ENCODE peak calls at places on chromosomes 1 and 21, in four cellular contexts. One of them, this sample, is unnamed. For H3K4me1 and H3K27me3, the result is how much of the 10 kb centered on the place peaks cover.

GRCh38 chr1:23452011-23452411 is 27.5 kb upstream of the TCEA3 start:
- DNase-seq in body of pancreas: peak
- DNase-seq in left ventricle myocardium inferior: no peak
- DNase-seq in tibial artery: no peak
- DNase-seq in this sample: no peak

GRCh38 chr1:218473527-218473926 is 128.4 kb downstream of the TGFB2 start:
- DNase-seq in tibial artery: no peak
- DNase-seq in left ventricle myocardium inferior: no peak
- DNase-seq in body of pancreas: no peak
- DNase-seq in this sample: no peak

GRCh38 chr1:22836846-22837245 is 126.2 kb downstream of the EPHB2 start:
- DNase-seq in body of pancreas: no peak
- DNase-seq in tibial artery: no peak
- DNase-seq in left ventricle myocardium inferior: no peak
- DNase-seq in this sample: no peak

GRCh38 chr1:226579781-226580323 is 31.3 kb downstream of the STUM start:
- DNase-seq in left ventricle myocardium inferior: no peak
- DNase-seq in body of pancreas: no peak
- DNase-seq in tibial artery: peak
- DNase-seq in this sample: peak

GRCh38 chr1:3423245-3423829 is 31.1 kb upstream of the ARHGEF16 start:
- DNase-seq in tibial artery: peak
- DNase-seq in left ventricle myocardium inferior: peak
- DNase-seq in body of pancreas: peak
- DNase-seq in this sample: peak

GRCh38 chr1:229258031-229258850 is 12.7 kb upstream of the RAB4A start:
- DNase-seq in left ventricle myocardium inferior: peak
- DNase-seq in tibial artery: peak
- DNase-seq in body of pancreas: peak
- DNase-seq in this sample: no peak

GRCh38 chr1:38055398-38055797 is 8.8 kb upstream of the POU3F1 start:
- DNase-seq in tibial artery: no peak
- DNase-seq in body of pancreas: no peak
- DNase-seq in left ventricle myocardium inferior: no peak
- DNase-seq in this sample: no peak

GRCh38 chr1:22717038-22717758 is 6.6 kb downstream of the EPHB2 start:
- DNase-seq in tibial artery: no peak
- DNase-seq in left ventricle myocardium inferior: no peak
- DNase-seq in body of pancreas: peak
- DNase-seq in this sample: no peak

GRCh38 chr21:27513016-27513415 is 546.1 kb upstream of the ADAMTS5 start:
- DNase-seq in body of pancreas: no peak
- DNase-seq in left ventricle myocardium inferior: no peak
- DNase-seq in tibial artery: no peak
- DNase-seq in this sample: no peak

GRCh38 chr1:61450454-61451213 is 274.3 kb downstream of the TM2D1 start:
- DNase-seq in body of pancreas: no peak
- DNase-seq in left ventricle myocardium inferior: peak
- DNase-seq in tibial artery: no peak
- DNase-seq in this sample: no peak

GRCh38 chr1:63987014-63987630 is 213.3 kb downstream of the ROR1 start:
- DNase-seq in tibial artery: no peak
- DNase-seq in body of pancreas: no peak
- DNase-seq in left ventricle myocardium inferior: no peak
- DNase-seq in this sample: no peak

GRCh38 chr1:28518745-28519341 is 13.0 kb downstream of the RCC1 start:
- DNase-seq in left ventricle myocardium inferior: no peak
- DNase-seq in body of pancreas: peak
- DNase-seq in tibial artery: no peak
- DNase-seq in this sample: no peak

GRCh38 chr1:54652172-54652571 is 10.6 kb downstream of the MROH7 start:
- DNase-seq in body of pancreas: no peak
- DNase-seq in left ventricle myocardium inferior: no peak
- DNase-seq in tibial artery: no peak
- DNase-seq in this sample: no peak

GRCh38 chr1:58741689-58742553 is 41.9 kb downstream of the JUN start:
- DNase-seq in tibial artery: no peak
- DNase-seq in body of pancreas: no peak
- DNase-seq in left ventricle myocardium inferior: no peak
- DNase-seq in this sample: no peak

GRCh38 chr1:246092136-246092535 is 414.9 kb downstream of the SMYD3 start:
- DNase-seq in body of pancreas: no peak
- DNase-seq in left ventricle myocardium inferior: no peak
- DNase-seq in tibial artery: no peak
- DNase-seq in this sample: no peak

GRCh38 chr1:218933526-218933925 is 240.2 kb upstream of the LYPLAL1 start:
- DNase-seq in tibial artery: no peak
- DNase-seq in left ventricle myocardium inferior: no peak
- DNase-seq in body of pancreas: no peak
- DNase-seq in this sample: no peak

GRCh38 chr1:236854602-236854978 is 59.5 kb downstream of the MTR start:
- DNase-seq in tibial artery: no peak
- DNase-seq in body of pancreas: no peak
- DNase-seq in left ventricle myocardium inferior: no peak
- DNase-seq in this sample: no peak

GRCh38 chr1:248858096-248858890 is 592 bp downstream of the ZNF692 start:
- DNase-seq in body of pancreas: peak
- DNase-seq in left ventricle myocardium inferior: peak
- DNase-seq in tibial artery: peak
- DNase-seq in this sample: peak

GRCh38 chr1:109527098-109527811 is 12.4 kb upstream of the GPR61 start:
- DNase-seq in left ventricle myocardium inferior: no peak
- DNase-seq in tibial artery: no peak
- DNase-seq in body of pancreas: no peak
- DNase-seq in this sample: no peak

GRCh38 chr1:23444104-23444533 is 19.6 kb upstream of the TCEA3 start:
- DNase-seq in body of pancreas: peak
- DNase-seq in tibial artery: peak
- DNase-seq in left ventricle myocardium inferior: peak
- DNase-seq in this sample: peak

GRCh38 chr1:224528900-224529299 is 87.2 kb upstream of the CNIH3 start:
- DNase-seq in left ventricle myocardium inferior: no peak
- DNase-seq in body of pancreas: peak
- DNase-seq in tibial artery: no peak
- DNase-seq in this sample: no peak

GRCh38 chr1:178607718-178608408 is 95.0 kb downstream of the TEX35 start:
- DNase-seq in body of pancreas: no peak
- DNase-seq in tibial artery: no peak
- DNase-seq in left ventricle myocardium inferior: no peak
- DNase-seq in this sample: no peak

GRCh38 chr1:164780863-164781262 is 221.9 kb downstream of the PBX1 start:
- DNase-seq in tibial artery: peak
- DNase-seq in left ventricle myocardium inferior: peak
- DNase-seq in body of pancreas: peak
- DNase-seq in this sample: no peak

GRCh38 chr21:46048926-46049889 is 48.7 kb upstream of the COL6A2 start:
- DNase-seq in tibial artery: peak
- DNase-seq in left ventricle myocardium inferior: peak
- DNase-seq in body of pancreas: peak
- DNase-seq in this sample: peak

GRCh38 chr1:33420870-33421775 is 9.8 kb downstream of the PHC2 start:
- DNase-seq in tibial artery: no peak
- DNase-seq in left ventricle myocardium inferior: no peak
- DNase-seq in body of pancreas: no peak
- DNase-seq in this sample: no peak

GRCh38 chr1:12019858-12020509 is 686 bp downstream of the MIIP start:
- DNase-seq in tibial artery: no peak
- DNase-seq in left ventricle myocardium inferior: peak
- DNase-seq in body of pancreas: no peak
- DNase-seq in this sample: no peak

GRCh38 chr21:35220301-35220700 is 171.2 kb upstream of the RUNX1 start:
- DNase-seq in tibial artery: no peak
- DNase-seq in body of pancreas: no peak
- DNase-seq in left ventricle myocardium inferior: no peak
- DNase-seq in this sample: no peak

GRCh38 chr1:182126272-182126800 is 64.8 kb upstream of the ZNF648 start:
- DNase-seq in left ventricle myocardium inferior: no peak
- DNase-seq in body of pancreas: no peak
- DNase-seq in tibial artery: no peak
- DNase-seq in this sample: no peak

GRCh38 chr1:184827600-184828368 is 73.1 kb upstream of the EDEM3 start:
- DNase-seq in body of pancreas: no peak
- DNase-seq in tibial artery: no peak
- DNase-seq in left ventricle myocardium inferior: no peak
- DNase-seq in this sample: no peak

GRCh38 chr1:39151267-39151666 is 53.2 kb upstream of the MACF1 start:
- DNase-seq in tibial artery: no peak
- DNase-seq in body of pancreas: no peak
- DNase-seq in left ventricle myocardium inferior: no peak
- DNase-seq in this sample: no peak

GRCh38 chr1:11981378-11982009 is 1.2 kb downstream of the MFN2 start:
- DNase-seq in left ventricle myocardium inferior: no peak
- DNase-seq in tibial artery: no peak
- DNase-seq in body of pancreas: no peak
- DNase-seq in this sample: no peak

GRCh38 chr1:70685300-70686286 is 274.5 kb downstream of the CTH start:
- DNase-seq in left ventricle myocardium inferior: peak
- DNase-seq in body of pancreas: peak
- DNase-seq in tibial artery: peak
- DNase-seq in this sample: peak

GRCh38 chr1:103424645-103425044 is 100.9 kb upstream of the RNPC3 start:
- DNase-seq in tibial artery: no peak
- DNase-seq in body of pancreas: no peak
- DNase-seq in left ventricle myocardium inferior: no peak
- DNase-seq in this sample: no peak

GRCh38 chr1:207047529-207047928 is 3.5 kb downstream of the YOD1 start:
- DNase-seq in tibial artery: no peak
- DNase-seq in left ventricle myocardium inferior: no peak
- DNase-seq in body of pancreas: no peak
- DNase-seq in this sample: no peak

GRCh38 chr1:207049514-207049913 is 1.5 kb downstream of the YOD1 start:
- DNase-seq in body of pancreas: no peak
- DNase-seq in left ventricle myocardium inferior: no peak
- DNase-seq in tibial artery: no peak
- DNase-seq in this sample: no peak

GRCh38 chr1:207050428-207050767 is 610 bp downstream of the YOD1 start:
- DNase-seq in body of pancreas: no peak
- DNase-seq in tibial artery: no peak
- DNase-seq in left ventricle myocardium inferior: no peak
- DNase-seq in this sample: no peak

GRCh38 chr1:207049974-207050391 is 1.0 kb downstream of the YOD1 start:
- DNase-seq in left ventricle myocardium inferior: no peak
- DNase-seq in tibial artery: peak
- DNase-seq in body of pancreas: peak
- DNase-seq in this sample: no peak

DNA sequence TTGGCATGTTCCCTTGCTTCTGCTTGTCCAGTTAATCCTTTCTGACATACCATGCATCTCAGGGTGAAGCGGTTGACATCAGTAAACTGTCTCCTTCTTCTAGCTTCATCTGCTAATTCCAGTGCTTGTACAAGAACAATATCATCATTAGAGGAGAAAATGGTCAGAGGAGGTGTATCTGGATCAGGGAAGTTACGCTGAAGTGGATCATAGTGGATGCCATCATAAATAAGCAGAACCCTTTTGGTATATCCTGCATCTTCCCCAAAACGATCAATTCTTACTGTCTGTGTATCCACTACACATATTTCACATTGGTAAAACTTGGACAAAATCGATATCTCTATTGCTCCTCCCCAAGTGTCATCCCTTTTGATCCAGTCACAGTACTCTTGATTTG is 2.0 kb downstream of the YOD1 start:
- DNase-seq in tibial artery: no peak
- DNase-seq in left ventricle myocardium inferior: no peak
- DNase-seq in body of pancreas: no peak
- DNase-seq in this sample: no peak
- H3K4me1 ChIP-seq in tibial artery: under half
- H3K4me1 ChIP-seq in left ventricle myocardium inferior: half or more
- H3K4me1 ChIP-seq in body of pancreas: half or more
- H3K4me1 ChIP-seq in this sample: under half

DNA sequence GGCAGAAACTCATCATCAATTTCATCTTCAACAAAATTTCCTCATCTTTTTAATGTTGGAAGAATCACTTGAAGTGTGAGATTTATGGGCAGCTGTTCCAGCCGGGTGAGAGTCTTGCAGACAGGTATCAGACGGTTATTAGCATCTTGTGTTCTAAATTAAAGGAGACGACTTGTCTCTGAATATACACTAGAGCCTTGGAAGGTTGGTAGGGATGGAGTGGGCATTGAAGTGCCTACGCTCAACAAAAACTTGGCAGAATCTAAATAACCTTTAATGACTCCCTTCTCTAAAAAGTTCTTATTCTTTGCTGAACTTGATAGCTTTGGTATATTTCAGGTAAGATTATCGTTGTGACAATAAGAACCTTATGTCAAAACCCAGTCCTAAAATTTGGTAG is 111.5 kb upstream of the MAGI3 start:
- DNase-seq in tibial artery: no peak
- DNase-seq in left ventricle myocardium inferior: no peak
- DNase-seq in body of pancreas: no peak
- DNase-seq in this sample: no peak
- H3K27me3 ChIP-seq in tibial artery: under half
- H3K27me3 ChIP-seq in left ventricle myocardium inferior: under half
- H3K27me3 ChIP-seq in body of pancreas: under half
- H3K27me3 ChIP-seq in this sample: under half

GRCh38 chr1:173868266-173869107 is at the start of gene ZBTB37:
- DNase-seq in tibial artery: peak
- DNase-seq in body of pancreas: peak
- DNase-seq in left ventricle myocardium inferior: peak
- DNase-seq in this sample: peak

GRCh38 chr1:173867141-173867752 is 542 bp downstream of the GAS5 start:
- DNase-seq in body of pancreas: no peak
- DNase-seq in left ventricle myocardium inferior: no peak
- DNase-seq in tibial artery: no peak
- DNase-seq in this sample: peak

GRCh38 chr1:173867753-173868265 is at the start of gene GAS5:
- DNase-seq in tibial artery: peak
- DNase-seq in left ventricle myocardium inferior: peak
- DNase-seq in body of pancreas: peak
- DNase-seq in this sample: peak

GRCh38 chr1:173870252-173871075 is 2.3 kb downstream of the ZBTB37 start:
- DNase-seq in tibial artery: no peak
- DNase-seq in left ventricle myocardium inferior: no peak
- DNase-seq in body of pancreas: peak
- DNase-seq in this sample: no peak

GRCh38 chr1:173869108-173869359 is 854 bp downstream of the ZBTB37 start:
- DNase-seq in tibial artery: no peak
- DNase-seq in left ventricle myocardium inferior: no peak
- DNase-seq in body of pancreas: no peak
- DNase-seq in this sample: no peak
- H3K4me1 ChIP-seq in tibial artery: under half
- H3K4me1 ChIP-seq in left ventricle myocardium inferior: half or more
- H3K4me1 ChIP-seq in body of pancreas: half or more
- H3K4me1 ChIP-seq in this sample: under half

GRCh38 chr1:37035014-37035686 is 835 bp upstream of the GRIK3 start:
- DNase-seq in left ventricle myocardium inferior: no peak
- DNase-seq in body of pancreas: no peak
- DNase-seq in tibial artery: no peak
- DNase-seq in this sample: no peak

GRCh38 chr1:37034301-37035013 is at the start of gene GRIK3:
- DNase-seq in tibial artery: no peak
- DNase-seq in left ventricle myocardium inferior: no peak
- DNase-seq in body of pancreas: no peak
- DNase-seq in this sample: no peak

GRCh38 chr1:37031871-37032270 is 2.4 kb downstream of the GRIK3 start:
- DNase-seq in tibial artery: no peak
- DNase-seq in left ventricle myocardium inferior: no peak
- DNase-seq in body of pancreas: no peak
- DNase-seq in this sample: no peak

GRCh38 chr1:37032660-37033354 is 1.5 kb downstream of the GRIK3 start:
- DNase-seq in left ventricle myocardium inferior: no peak
- DNase-seq in body of pancreas: no peak
- DNase-seq in tibial artery: no peak
- DNase-seq in this sample: no peak

GRCh38 chr1:37033355-37034291 is 692 bp downstream of the GRIK3 start:
- DNase-seq in body of pancreas: no peak
- DNase-seq in tibial artery: no peak
- DNase-seq in left ventricle myocardium inferior: no peak
- DNase-seq in this sample: no peak
- H3K27me3 ChIP-seq in body of pancreas: under half
- H3K27me3 ChIP-seq in tibial artery: half or more
- H3K27me3 ChIP-seq in left ventricle myocardium inferior: half or more
- H3K27me3 ChIP-seq in this sample: under half

This sample was measured in aorta.